ENCODE peak calls at places on chromosomes 11 and 22, in five cellular contexts. One of them, this sample, is unnamed.
A peak's percentile ranks its signal among the peaks of the same experiment; 100 is the strongest.

GRCh38 chr11:74670171-74670570 is 61.1 kb downstream of the CHRDL2 start:
- DNase-seq in fibroblast of mammary gland: no peak
- DNase-seq in mesenteric fat pad: no peak
- DNase-seq in GM23248: no peak
- DNase-seq in prostate gland: no peak
- DNase-seq in this sample: no peak

GRCh38 chr22:25935266-25936058 is 193.5 kb downstream of the MYO18B start:
- DNase-seq in fibroblast of mammary gland: no peak
- DNase-seq in mesenteric fat pad: no peak
- DNase-seq in GM23248: no peak
- DNase-seq in prostate gland: no peak
- DNase-seq in this sample: no peak

GRCh38 chr22:40416636-40417035 is 46.2 kb downstream of the SGSM3 start:
- DNase-seq in fibroblast of mammary gland: no peak
- DNase-seq in mesenteric fat pad: no peak
- DNase-seq in GM23248: no peak
- DNase-seq in prostate gland: no peak
- DNase-seq in this sample: no peak

GRCh38 chr22:32777997-32778396 is 23.5 kb upstream of the TIMP3 start:
- DNase-seq in fibroblast of mammary gland: no peak
- DNase-seq in mesenteric fat pad: no peak
- DNase-seq in GM23248: no peak
- DNase-seq in prostate gland: no peak
- DNase-seq in this sample: no peak

GRCh38 chr11:2898366-2899079 is 12.9 kb upstream of the CDKN1C start:
- DNase-seq in fibroblast of mammary gland: peak; percentile 91
- DNase-seq in mesenteric fat pad: no peak
- DNase-seq in GM23248: peak; percentile 94
- DNase-seq in prostate gland: no peak
- DNase-seq in this sample: peak; percentile 94

GRCh38 chr22:50473088-50473487 is 1.7 kb downstream of the SBF1 start:
- DNase-seq in fibroblast of mammary gland: no peak
- DNase-seq in mesenteric fat pad: no peak
- DNase-seq in GM23248: peak; percentile 34
- DNase-seq in prostate gland: no peak
- DNase-seq in this sample: no peak

GRCh38 chr22:42172385-42173172 is 42.0 kb upstream of the CYP2D6 start:
- DNase-seq in fibroblast of mammary gland: peak; percentile 60
- DNase-seq in mesenteric fat pad: no peak
- DNase-seq in GM23248: peak; percentile 38
- DNase-seq in prostate gland: no peak
- DNase-seq in this sample: no peak

GRCh38 chr11:16607675-16608644 is 130.5 kb upstream of the C11orf58 start:
- DNase-seq in fibroblast of mammary gland: no peak
- DNase-seq in mesenteric fat pad: no peak
- DNase-seq in GM23248: no peak
- DNase-seq in prostate gland: peak; percentile 69
- DNase-seq in this sample: peak; percentile 49

GRCh38 chr11:108115495-108116140 is 5.7 kb upstream of the ACAT1 start:
- DNase-seq in fibroblast of mammary gland: peak; percentile 92
- DNase-seq in mesenteric fat pad: peak; percentile 92
- DNase-seq in GM23248: peak; percentile 83
- DNase-seq in prostate gland: peak; percentile 67
- DNase-seq in this sample: peak; percentile 91

GRCh38 chr11:2269601-2270321 is 627 bp downstream of the ASCL2 start:
- DNase-seq in fibroblast of mammary gland: peak; percentile 59
- DNase-seq in mesenteric fat pad: peak; percentile 89
- DNase-seq in GM23248: peak; percentile 63
- DNase-seq in prostate gland: peak; percentile 75
- DNase-seq in this sample: peak; percentile 65

GRCh38 chr22:28015056-28015445 is 96.0 kb upstream of the PITPNB start:
- DNase-seq in fibroblast of mammary gland: no peak
- DNase-seq in mesenteric fat pad: no peak
- DNase-seq in GM23248: no peak
- DNase-seq in prostate gland: no peak
- DNase-seq in this sample: no peak

GRCh38 chr11:3037041-3037944 is 19.9 kb downstream of the CARS1 start:
- DNase-seq in fibroblast of mammary gland: peak; percentile 70
- DNase-seq in mesenteric fat pad: peak; percentile 92
- DNase-seq in GM23248: peak; percentile 86
- DNase-seq in prostate gland: peak; percentile 60
- DNase-seq in this sample: peak; percentile 74

GRCh38 chr11:64593156-64594105 is 2.4 kb downstream of the SLC22A12 start:
- DNase-seq in fibroblast of mammary gland: no peak
- DNase-seq in mesenteric fat pad: no peak
- DNase-seq in GM23248: no peak
- DNase-seq in prostate gland: no peak
- DNase-seq in this sample: no peak

GRCh38 chr22:38638734-38639133 is 17.5 kb downstream of the FAM227A start:
- DNase-seq in fibroblast of mammary gland: no peak
- DNase-seq in mesenteric fat pad: no peak
- DNase-seq in GM23248: no peak
- DNase-seq in prostate gland: no peak
- DNase-seq in this sample: no peak

GRCh38 chr11:40315122-40315521 is 1144.3 kb downstream of the LRRC4C start:
- DNase-seq in fibroblast of mammary gland: no peak
- DNase-seq in mesenteric fat pad: no peak
- DNase-seq in GM23248: no peak
- DNase-seq in prostate gland: no peak
- DNase-seq in this sample: no peak

GRCh38 chr11:67272327-67273259 is 6.3 kb downstream of the GRK2 start:
- DNase-seq in fibroblast of mammary gland: no peak
- DNase-seq in mesenteric fat pad: peak; percentile 82
- DNase-seq in GM23248: no peak
- DNase-seq in prostate gland: no peak
- DNase-seq in this sample: no peak

GRCh38 chr11:71368966-71369365 is 79.2 kb downstream of the DHCR7 start:
- DNase-seq in fibroblast of mammary gland: no peak
- DNase-seq in mesenteric fat pad: no peak
- DNase-seq in GM23248: no peak
- DNase-seq in prostate gland: no peak
- DNase-seq in this sample: no peak

GRCh38 chr11:13260963-13261599 is 16.5 kb upstream of the BMAL1 start:
- DNase-seq in fibroblast of mammary gland: peak; percentile 66
- DNase-seq in mesenteric fat pad: no peak
- DNase-seq in GM23248: peak; percentile 76
- DNase-seq in prostate gland: no peak
- DNase-seq in this sample: peak; percentile 51

GRCh38 chr11:94133752-94134151 is 5.1 kb downstream of the PANX1 start:
- DNase-seq in fibroblast of mammary gland: no peak
- DNase-seq in mesenteric fat pad: no peak
- DNase-seq in GM23248: no peak
- DNase-seq in prostate gland: no peak
- DNase-seq in this sample: no peak

GRCh38 chr11:21295508-21295907 is 626.1 kb downstream of the NELL1 start:
- DNase-seq in fibroblast of mammary gland: no peak
- DNase-seq in mesenteric fat pad: no peak
- DNase-seq in GM23248: peak; percentile 0
- DNase-seq in prostate gland: no peak
- DNase-seq in this sample: peak; percentile 0

GRCh38 chr11:3169235-3169951 is 4.3 kb upstream of the OSBPL5 start:
- DNase-seq in fibroblast of mammary gland: peak; percentile 75
- DNase-seq in mesenteric fat pad: no peak
- DNase-seq in GM23248: peak; percentile 91
- DNase-seq in prostate gland: no peak
- DNase-seq in this sample: peak; percentile 77

GRCh38 chr11:8093931-8094575 is 13.0 kb downstream of the TUB start:
- DNase-seq in fibroblast of mammary gland: no peak
- DNase-seq in mesenteric fat pad: peak; percentile 74
- DNase-seq in GM23248: peak; percentile 13
- DNase-seq in prostate gland: no peak
- DNase-seq in this sample: no peak

GRCh38 chr11:118552341-118552740 is 13.4 kb downstream of the IFT46 start:
- DNase-seq in fibroblast of mammary gland: no peak
- DNase-seq in mesenteric fat pad: peak; percentile 60
- DNase-seq in GM23248: no peak
- DNase-seq in prostate gland: no peak
- DNase-seq in this sample: no peak

GRCh38 chr11:47278058-47278457 is 8.1 kb downstream of the MADD start:
- DNase-seq in fibroblast of mammary gland: no peak
- DNase-seq in mesenteric fat pad: no peak
- DNase-seq in GM23248: no peak
- DNase-seq in prostate gland: no peak
- DNase-seq in this sample: peak; percentile 47